ENCODE peak calls at places on chromosomes 2 and 18, in nine cellular contexts. One of them, this sample, is unnamed.

GRCh38 chr2:46164581-46165301 is 132.5 kb upstream of the EPAS1 start:
- DNase-seq in cardiac muscle cell: peak
- DNase-seq in germinal center: no peak
- DNase-seq in fibroblast of villous mesenchyme: peak
- DNase-seq in uterus: peak
- DNase-seq in EL: peak
- DNase-seq in NCI-H2081: no peak
- DNase-seq in HEK293T: no peak
- DNase-seq in stimulated activated CD4-positive, alpha-beta T cell treated with anti-CD3 and anti-CD28 coated beads, Interleukin-15, amount 100 ng/mL, for 1 hour: no peak
- DNase-seq in this sample: no peak

GRCh38 chr18:61612517-61612916 is 279.3 kb downstream of the CDH20 start:
- DNase-seq in cardiac muscle cell: no peak
- DNase-seq in germinal center: no peak
- DNase-seq in fibroblast of villous mesenchyme: no peak
- DNase-seq in uterus: no peak
- DNase-seq in EL: no peak
- DNase-seq in NCI-H2081: no peak
- DNase-seq in HEK293T: no peak
- DNase-seq in stimulated activated CD4-positive, alpha-beta T cell treated with anti-CD3 and anti-CD28 coated beads, Interleukin-15, amount 100 ng/mL, for 1 hour: no peak
- DNase-seq in this sample: no peak

GRCh38 chr18:67794512-67794911 is 278.0 kb upstream of the DSEL start:
- DNase-seq in cardiac muscle cell: peak
- DNase-seq in germinal center: no peak
- DNase-seq in fibroblast of villous mesenchyme: peak
- DNase-seq in uterus: no peak
- DNase-seq in EL: peak
- DNase-seq in NCI-H2081: no peak
- DNase-seq in HEK293T: no peak
- DNase-seq in stimulated activated CD4-positive, alpha-beta T cell treated with anti-CD3 and anti-CD28 coated beads, Interleukin-15, amount 100 ng/mL, for 1 hour: no peak
- DNase-seq in this sample: no peak

GRCh38 chr2:95314964-95315611 is 17.9 kb downstream of the KCNIP3 start:
- DNase-seq in cardiac muscle cell: peak
- DNase-seq in germinal center: no peak
- DNase-seq in fibroblast of villous mesenchyme: peak
- DNase-seq in uterus: no peak
- DNase-seq in EL: peak
- DNase-seq in NCI-H2081: no peak
- DNase-seq in HEK293T: peak
- DNase-seq in stimulated activated CD4-positive, alpha-beta T cell treated with anti-CD3 and anti-CD28 coated beads, Interleukin-15, amount 100 ng/mL, for 1 hour: no peak
- DNase-seq in this sample: no peak

GRCh38 chr2:105321875-105322646 is 7.5 kb downstream of the TGFBRAP1 start:
- DNase-seq in cardiac muscle cell: no peak
- DNase-seq in germinal center: no peak
- DNase-seq in fibroblast of villous mesenchyme: no peak
- DNase-seq in uterus: no peak
- DNase-seq in EL: peak
- DNase-seq in NCI-H2081: no peak
- DNase-seq in HEK293T: no peak
- DNase-seq in stimulated activated CD4-positive, alpha-beta T cell treated with anti-CD3 and anti-CD28 coated beads, Interleukin-15, amount 100 ng/mL, for 1 hour: no peak
- DNase-seq in this sample: no peak

GRCh38 chr2:68316091-68316490 is 3.7 kb downstream of the CNRIP1 start:
- DNase-seq in cardiac muscle cell: no peak
- DNase-seq in germinal center: no peak
- DNase-seq in fibroblast of villous mesenchyme: no peak
- DNase-seq in uterus: no peak
- DNase-seq in EL: no peak
- DNase-seq in NCI-H2081: no peak
- DNase-seq in HEK293T: no peak
- DNase-seq in stimulated activated CD4-positive, alpha-beta T cell treated with anti-CD3 and anti-CD28 coated beads, Interleukin-15, amount 100 ng/mL, for 1 hour: no peak
- DNase-seq in this sample: no peak

GRCh38 chr2:54385271-54385670 is 70.9 kb upstream of the SPTBN1 start:
- DNase-seq in cardiac muscle cell: no peak
- DNase-seq in germinal center: no peak
- DNase-seq in fibroblast of villous mesenchyme: no peak
- DNase-seq in uterus: no peak
- DNase-seq in EL: no peak
- DNase-seq in NCI-H2081: no peak
- DNase-seq in HEK293T: no peak
- DNase-seq in stimulated activated CD4-positive, alpha-beta T cell treated with anti-CD3 and anti-CD28 coated beads, Interleukin-15, amount 100 ng/mL, for 1 hour: no peak
- DNase-seq in this sample: no peak

GRCh38 chr2:192749606-192750200 is 555.0 kb upstream of the TMEFF2 start:
- DNase-seq in cardiac muscle cell: peak
- DNase-seq in germinal center: no peak
- DNase-seq in fibroblast of villous mesenchyme: no peak
- DNase-seq in uterus: no peak
- DNase-seq in EL: peak
- DNase-seq in NCI-H2081: peak
- DNase-seq in HEK293T: peak
- DNase-seq in stimulated activated CD4-positive, alpha-beta T cell treated with anti-CD3 and anti-CD28 coated beads, Interleukin-15, amount 100 ng/mL, for 1 hour: no peak
- DNase-seq in this sample: no peak

GRCh38 chr18:28175930-28176673 is 828 bp downstream of the CDH2 start:
- DNase-seq in cardiac muscle cell: peak
- DNase-seq in germinal center: no peak
- DNase-seq in fibroblast of villous mesenchyme: peak
- DNase-seq in uterus: no peak
- DNase-seq in EL: peak
- DNase-seq in NCI-H2081: peak
- DNase-seq in HEK293T: peak
- DNase-seq in stimulated activated CD4-positive, alpha-beta T cell treated with anti-CD3 and anti-CD28 coated beads, Interleukin-15, amount 100 ng/mL, for 1 hour: no peak
- DNase-seq in this sample: no peak

GRCh38 chr2:206696910-206697309 is 21.3 kb downstream of the DYTN start:
- DNase-seq in cardiac muscle cell: no peak
- DNase-seq in germinal center: no peak
- DNase-seq in fibroblast of villous mesenchyme: no peak
- DNase-seq in uterus: no peak
- DNase-seq in EL: no peak
- DNase-seq in NCI-H2081: no peak
- DNase-seq in HEK293T: no peak
- DNase-seq in stimulated activated CD4-positive, alpha-beta T cell treated with anti-CD3 and anti-CD28 coated beads, Interleukin-15, amount 100 ng/mL, for 1 hour: no peak
- DNase-seq in this sample: no peak

GRCh38 chr2:152335851-152336102 is 803 bp downstream of the FMNL2 start:
- DNase-seq in cardiac muscle cell: no peak
- DNase-seq in germinal center: peak
- DNase-seq in fibroblast of villous mesenchyme: no peak
- DNase-seq in uterus: peak
- DNase-seq in EL: no peak
- DNase-seq in NCI-H2081: no peak
- DNase-seq in HEK293T: peak
- DNase-seq in stimulated activated CD4-positive, alpha-beta T cell treated with anti-CD3 and anti-CD28 coated beads, Interleukin-15, amount 100 ng/mL, for 1 hour: no peak
- DNase-seq in this sample: no peak

GRCh38 chr18:10207682-10208081 is 246.8 kb upstream of the APCDD1 start:
- DNase-seq in cardiac muscle cell: peak
- DNase-seq in germinal center: no peak
- DNase-seq in fibroblast of villous mesenchyme: no peak
- DNase-seq in uterus: no peak
- DNase-seq in EL: no peak
- DNase-seq in NCI-H2081: no peak
- DNase-seq in HEK293T: no peak
- DNase-seq in stimulated activated CD4-positive, alpha-beta T cell treated with anti-CD3 and anti-CD28 coated beads, Interleukin-15, amount 100 ng/mL, for 1 hour: no peak
- DNase-seq in this sample: no peak

GRCh38 chr2:197307933-197308521 is 2.6 kb downstream of the ANKRD44 start:
- DNase-seq in cardiac muscle cell: no peak
- DNase-seq in germinal center: no peak
- DNase-seq in fibroblast of villous mesenchyme: no peak
- DNase-seq in uterus: no peak
- DNase-seq in EL: no peak
- DNase-seq in NCI-H2081: no peak
- DNase-seq in HEK293T: no peak
- DNase-seq in stimulated activated CD4-positive, alpha-beta T cell treated with anti-CD3 and anti-CD28 coated beads, Interleukin-15, amount 100 ng/mL, for 1 hour: peak
- DNase-seq in this sample: no peak

GRCh38 chr2:164065038-164065437 is 329.2 kb upstream of the FIGN start:
- DNase-seq in cardiac muscle cell: no peak
- DNase-seq in germinal center: no peak
- DNase-seq in fibroblast of villous mesenchyme: no peak
- DNase-seq in uterus: no peak
- DNase-seq in EL: no peak
- DNase-seq in NCI-H2081: no peak
- DNase-seq in HEK293T: peak
- DNase-seq in stimulated activated CD4-positive, alpha-beta T cell treated with anti-CD3 and anti-CD28 coated beads, Interleukin-15, amount 100 ng/mL, for 1 hour: no peak
- DNase-seq in this sample: no peak

GRCh38 chr18:22556271-22556990 is 138.7 kb upstream of the CTAGE1 start:
- DNase-seq in cardiac muscle cell: peak
- DNase-seq in germinal center: no peak
- DNase-seq in fibroblast of villous mesenchyme: peak
- DNase-seq in uterus: peak
- DNase-seq in EL: peak
- DNase-seq in NCI-H2081: no peak
- DNase-seq in HEK293T: no peak
- DNase-seq in stimulated activated CD4-positive, alpha-beta T cell treated with anti-CD3 and anti-CD28 coated beads, Interleukin-15, amount 100 ng/mL, for 1 hour: no peak
- DNase-seq in this sample: no peak

GRCh38 chr2:116917196-116917595 is 897.3 kb upstream of the DDX18 start:
- DNase-seq in cardiac muscle cell: no peak
- DNase-seq in germinal center: no peak
- DNase-seq in fibroblast of villous mesenchyme: no peak
- DNase-seq in uterus: no peak
- DNase-seq in EL: no peak
- DNase-seq in NCI-H2081: no peak
- DNase-seq in HEK293T: no peak
- DNase-seq in stimulated activated CD4-positive, alpha-beta T cell treated with anti-CD3 and anti-CD28 coated beads, Interleukin-15, amount 100 ng/mL, for 1 hour: no peak
- DNase-seq in this sample: no peak

GRCh38 chr18:13624563-13625237 is 101.7 kb downstream of the FAM210A start:
- DNase-seq in cardiac muscle cell: no peak
- DNase-seq in germinal center: no peak
- DNase-seq in fibroblast of villous mesenchyme: no peak
- DNase-seq in uterus: no peak
- DNase-seq in EL: no peak
- DNase-seq in NCI-H2081: no peak
- DNase-seq in HEK293T: no peak
- DNase-seq in stimulated activated CD4-positive, alpha-beta T cell treated with anti-CD3 and anti-CD28 coated beads, Interleukin-15, amount 100 ng/mL, for 1 hour: no peak
- DNase-seq in this sample: no peak

GRCh38 chr2:207694811-207695281 is 16.6 kb upstream of the CCNYL1 start:
- DNase-seq in cardiac muscle cell: peak
- DNase-seq in germinal center: no peak
- DNase-seq in fibroblast of villous mesenchyme: peak
- DNase-seq in uterus: no peak
- DNase-seq in EL: peak
- DNase-seq in NCI-H2081: no peak
- DNase-seq in HEK293T: no peak
- DNase-seq in stimulated activated CD4-positive, alpha-beta T cell treated with anti-CD3 and anti-CD28 coated beads, Interleukin-15, amount 100 ng/mL, for 1 hour: no peak
- DNase-seq in this sample: no peak

GRCh38 chr2:163348843-163349395 is 386.9 kb downstream of the FIGN start:
- DNase-seq in cardiac muscle cell: peak
- DNase-seq in germinal center: no peak
- DNase-seq in fibroblast of villous mesenchyme: peak
- DNase-seq in uterus: peak
- DNase-seq in EL: peak
- DNase-seq in NCI-H2081: no peak
- DNase-seq in HEK293T: peak
- DNase-seq in stimulated activated CD4-positive, alpha-beta T cell treated with anti-CD3 and anti-CD28 coated beads, Interleukin-15, amount 100 ng/mL, for 1 hour: no peak
- DNase-seq in this sample: no peak

GRCh38 chr2:66581461-66582363 is 146.8 kb downstream of the MEIS1 start:
- DNase-seq in cardiac muscle cell: peak
- DNase-seq in germinal center: no peak
- DNase-seq in fibroblast of villous mesenchyme: peak
- DNase-seq in uterus: peak
- DNase-seq in EL: peak
- DNase-seq in NCI-H2081: no peak
- DNase-seq in HEK293T: no peak
- DNase-seq in stimulated activated CD4-positive, alpha-beta T cell treated with anti-CD3 and anti-CD28 coated beads, Interleukin-15, amount 100 ng/mL, for 1 hour: no peak
- DNase-seq in this sample: no peak

GRCh38 chr2:20355131-20355530 is 4.5 kb upstream of the PUM2 start:
- DNase-seq in cardiac muscle cell: peak
- DNase-seq in germinal center: no peak
- DNase-seq in fibroblast of villous mesenchyme: peak
- DNase-seq in uterus: no peak
- DNase-seq in EL: peak
- DNase-seq in NCI-H2081: no peak
- DNase-seq in HEK293T: no peak
- DNase-seq in stimulated activated CD4-positive, alpha-beta T cell treated with anti-CD3 and anti-CD28 coated beads, Interleukin-15, amount 100 ng/mL, for 1 hour: no peak
- DNase-seq in this sample: no peak

GRCh38 chr2:217935901-217936684 is 66.7 kb downstream of the TNS1 start:
- DNase-seq in cardiac muscle cell: peak
- DNase-seq in germinal center: no peak
- DNase-seq in fibroblast of villous mesenchyme: peak
- DNase-seq in uterus: no peak
- DNase-seq in EL: peak
- DNase-seq in NCI-H2081: no peak
- DNase-seq in HEK293T: no peak
- DNase-seq in stimulated activated CD4-positive, alpha-beta T cell treated with anti-CD3 and anti-CD28 coated beads, Interleukin-15, amount 100 ng/mL, for 1 hour: no peak
- DNase-seq in this sample: no peak

GRCh38 chr2:48120759-48121242 is 214.5 kb upstream of the FBXO11 start:
- DNase-seq in cardiac muscle cell: no peak
- DNase-seq in germinal center: no peak
- DNase-seq in fibroblast of villous mesenchyme: peak
- DNase-seq in uterus: no peak
- DNase-seq in EL: no peak
- DNase-seq in NCI-H2081: no peak
- DNase-seq in HEK293T: no peak
- DNase-seq in stimulated activated CD4-positive, alpha-beta T cell treated with anti-CD3 and anti-CD28 coated beads, Interleukin-15, amount 100 ng/mL, for 1 hour: no peak
- DNase-seq in this sample: no peak

GRCh38 chr18:44761812-44762211 is 81.1 kb downstream of the SETBP1 start:
- DNase-seq in cardiac muscle cell: no peak
- DNase-seq in germinal center: no peak
- DNase-seq in fibroblast of villous mesenchyme: no peak
- DNase-seq in uterus: no peak
- DNase-seq in EL: no peak
- DNase-seq in NCI-H2081: no peak
- DNase-seq in HEK293T: no peak
- DNase-seq in stimulated activated CD4-positive, alpha-beta T cell treated with anti-CD3 and anti-CD28 coated beads, Interleukin-15, amount 100 ng/mL, for 1 hour: no peak
- DNase-seq in this sample: no peak